ENCODE peak calls at places on chromosomes 12 and 14, in five cellular contexts. Q, L, M, B and Z are unnamed samples.

GRCh38 chr14:100634026-100634425 is 46.8 kb upstream of the BEGAIN start:
- DNase-seq in M (no peak), Q (no peak), L (no peak), B (no peak), Z (no peak)

GRCh38 chr12:7797698-7798398 is 8.6 kb downstream of the NANOG start:
- DNase-seq in L (no peak), B (no peak), Q (no peak), M (no peak), Z (no peak)

GRCh38 chr12:10251669-10252068 is 39.0 kb downstream of the GABARAPL1 start:
- DNase-seq in Q (no peak), M (no peak), B (no peak), L (no peak), Z (no peak)

GRCh38 chr12:4272014-4272975 is 1.3 kb upstream of the CCND2 start:
- DNase-seq in L (peak; percentile 74), B (peak; percentile 56), M (no peak), Q (no peak), Z (peak; percentile 65)

GRCh38 chr12:93841671-93842070 is 164.5 kb downstream of the CRADD start:
- DNase-seq in Q (no peak), B (no peak), L (no peak), M (no peak), Z (no peak)

GRCh38 chr12:121214855-121215745 is 5.2 kb downstream of the P2RX4 start:
- DNase-seq in L (no peak), M (peak; percentile 38), Q (peak; percentile 75), B (peak; percentile 20), Z (no peak)

GRCh38 chr14:75361751-75362433 is 65.9 kb upstream of the JDP2 start:
- DNase-seq in M (no peak), Q (no peak), B (no peak), L (no peak), Z (no peak)

GRCh38 chr14:65352964-65353530 is 59.5 kb upstream of the FUT8 start:
- DNase-seq in M (no peak), B (no peak), Q (peak; percentile 51), L (no peak), Z (no peak)

GRCh38 chr12:7929069-7929792 is 6.8 kb downstream of the SLC2A3 start:
- DNase-seq in L (no peak), M (no peak), B (no peak), Q (no peak), Z (no peak)

GRCh38 chr14:68000516-68000915 is 180.9 kb downstream of the RAD51B start:
- DNase-seq in Q (no peak), M (no peak), L (no peak), B (no peak), Z (no peak)

GRCh38 chr14:76773188-76773885 is 12.1 kb downstream of the VASH1 start:
- DNase-seq in L (no peak), Q (no peak), M (peak; percentile 41), B (peak; percentile 68), Z (peak; percentile 69)

GRCh38 chr12:123801573-123802178 is 39.6 kb downstream of the DNAH10 start:
- DNase-seq in Q (peak; percentile 26), B (no peak), L (no peak), M (no peak), Z (no peak)

GRCh38 chr14:56181666-56182065 is 63.5 kb downstream of the PELI2 start:
- DNase-seq in B (no peak), M (no peak), L (no peak), Q (no peak), Z (no peak)

GRCh38 chr14:99731536-99732435 is 47.7 kb downstream of the CYP46A1 start:
- DNase-seq in M (no peak), L (no peak), B (no peak), Q (no peak), Z (no peak)

GRCh38 chr14:60188115-60188514 is 22.9 kb upstream of the DHRS7 start:
- DNase-seq in L (no peak), B (no peak), Q (no peak), M (no peak), Z (no peak)

GRCh38 chr12:49720214-49720613 is 13.0 kb upstream of the FMNL3 start:
- DNase-seq in M (peak; percentile 52), B (no peak), L (no peak), Q (no peak), Z (no peak)

GRCh38 chr12:31021809-31022492 is 51.7 kb upstream of the DDX11 start:
- DNase-seq in M (no peak), L (no peak), B (no peak), Q (no peak), Z (no peak)

GRCh38 chr12:116958402-116959197 is 47.9 kb downstream of the FBXW8 start:
- DNase-seq in Q (no peak), M (no peak), L (no peak), B (no peak), Z (no peak)

GRCh38 chr12:15443611-15444010 is 121.3 kb downstream of the PTPRO start:
- DNase-seq in L (no peak), B (no peak), M (no peak), Q (no peak), Z (no peak)

GRCh38 chr14:61555056-61555838 is 140.1 kb upstream of the HIF1A start:
- DNase-seq in L (no peak), B (no peak), Q (no peak), M (no peak), Z (no peak)

GRCh38 chr14:70624972-70625371 is 16.7 kb upstream of the TTC9 start:
- DNase-seq in Q (no peak), L (no peak), M (no peak), B (no peak), Z (no peak)

GRCh38 chr14:94864421-94865195 is 94.7 kb upstream of the GSC start:
- DNase-seq in B (no peak), L (no peak), M (no peak), Q (no peak), Z (no peak)

GRCh38 chr12:123602651-123603195 is 824 bp downstream of the DDX55 start:
- DNase-seq in B (no peak), M (no peak), Q (no peak), L (no peak), Z (no peak)

GRCh38 chr12:50732591-50732990 is 31.3 kb upstream of the ATF1 start:
- DNase-seq in Q (peak; percentile 3), L (no peak), M (no peak), B (no peak), Z (no peak)

DNA sequence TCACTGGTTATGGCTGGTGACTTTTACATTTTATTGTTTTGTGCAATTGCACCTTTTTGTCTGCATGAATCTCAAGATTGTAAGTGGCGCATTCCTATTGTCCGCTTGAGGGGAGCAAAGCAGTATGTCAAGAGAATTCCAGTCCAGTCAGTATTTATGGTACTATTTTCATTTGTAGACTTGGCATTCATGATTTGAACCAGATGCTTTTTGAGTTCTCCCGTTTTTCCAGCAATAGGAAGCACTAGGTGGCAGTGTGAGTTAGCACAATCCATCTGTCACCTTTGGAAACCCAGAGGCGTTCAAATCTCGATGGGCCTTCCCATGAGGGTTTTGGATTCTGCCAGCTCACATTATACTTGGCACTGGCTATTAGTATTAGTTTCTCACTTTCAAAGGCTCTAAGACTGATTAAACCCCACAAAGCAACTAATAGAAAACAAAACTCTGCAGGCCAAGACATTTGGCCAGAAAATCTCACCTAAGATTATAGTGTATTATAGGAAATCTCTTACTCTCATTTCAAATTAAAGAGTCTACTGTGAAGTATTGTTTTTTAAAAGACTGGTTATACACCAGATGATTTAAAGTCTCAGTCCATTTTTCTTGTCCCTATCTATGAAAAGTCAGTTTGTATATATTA is 2.2 kb downstream of the DACT1 start:
- DNase-seq in M (peak; percentile 15), B (no peak), Q (peak; percentile 62), L (peak; percentile 36), Z (peak; percentile 78)
- TF ChIP-seq ZBTB33 in M (no peak), B (no peak), Q (no peak), L (no peak), Z (no peak)

DNA sequence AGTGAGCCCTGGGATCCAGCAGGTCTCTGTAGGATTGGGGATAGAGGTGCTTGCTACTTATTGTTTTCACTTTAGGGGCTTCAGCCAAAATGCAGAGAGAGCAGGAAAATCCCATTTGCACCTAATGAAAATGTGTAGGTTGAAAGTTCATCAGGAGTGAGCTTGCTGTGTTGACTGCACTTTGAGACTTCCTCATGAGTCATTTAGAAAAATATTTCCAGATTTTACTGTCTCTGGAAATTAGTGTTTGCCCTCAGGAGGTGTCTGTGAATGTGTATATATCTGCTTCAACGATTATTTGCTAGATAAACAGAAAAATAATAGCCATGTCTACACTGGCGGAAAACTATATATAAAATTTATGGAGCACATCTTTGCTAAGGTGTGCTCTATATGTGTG is 159.3 kb downstream of the CAND1 start:
- DNase-seq in M (peak; percentile 24), L (no peak), B (no peak), Q (no peak), Z (no peak)
- TF ChIP-seq ZBTB33 in M (no peak), L (no peak), B (no peak), Q (no peak), Z (no peak)

DNA sequence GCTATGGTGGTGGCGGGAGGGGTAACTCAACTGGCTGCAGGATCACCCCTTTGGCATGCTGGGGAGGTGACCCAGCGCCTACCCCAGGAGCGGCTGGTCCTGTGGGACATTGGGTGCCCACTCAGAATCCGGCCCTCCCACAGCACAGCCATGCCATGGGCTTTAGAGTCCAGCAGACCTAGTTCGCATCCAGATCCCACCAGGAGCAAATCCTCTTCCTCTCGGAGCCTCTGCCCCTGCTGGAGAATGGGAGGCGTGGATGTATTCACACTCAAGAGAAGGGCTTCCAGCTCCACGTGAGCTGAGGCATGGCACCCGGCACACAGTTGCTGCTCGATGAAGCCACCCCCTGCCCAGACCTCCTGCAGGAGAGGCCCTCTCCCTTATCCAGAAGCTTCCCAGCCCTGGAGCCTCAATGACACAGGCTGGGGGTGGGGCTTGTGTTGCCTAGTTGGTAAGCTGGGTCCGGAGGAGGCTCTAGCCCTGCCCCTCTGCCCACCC is 17.7 kb downstream of the FAM222A start:
- DNase-seq in L (no peak), M (no peak), B (no peak), Q (no peak), Z (peak; percentile 45)
- TF ChIP-seq ZBTB33 in L (no peak), M (no peak), B (no peak), Q (no peak), Z (no peak)

GRCh38 chr14:20422886-20423285 is 9.6 kb upstream of the TEP1 start:
- DNase-seq in Q (no peak), L (no peak), M (no peak), B (no peak), Z (no peak)

GRCh38 chr14:20427231-20428009 is 8.5 kb downstream of the KLHL33 start:
- DNase-seq in Q (peak; percentile 13), L (peak; percentile 71), M (peak; percentile 68), B (peak; percentile 34), Z (no peak)

GRCh38 chr14:20428010-20428365 is 8.0 kb downstream of the KLHL33 start:
- DNase-seq in Q (no peak), L (no peak), B (no peak), M (no peak), Z (no peak)

GRCh38 chr14:20429801-20430669 is 5.9 kb downstream of the KLHL33 start:
- DNase-seq in B (peak; percentile 47), M (peak; percentile 30), L (no peak), Q (no peak), Z (no peak)

GRCh38 chr14:20428802-20429201 is 7.2 kb downstream of the KLHL33 start:
- DNase-seq in Q (no peak), B (no peak), L (no peak), M (no peak), Z (no peak)
- TF ChIP-seq ZBTB33 in Q (no peak), B (no peak), L (no peak), M (no peak), Z (no peak)

GRCh38 chr14:103104654-103105511 is 10.4 kb downstream of the EXOC3L4 start:
- DNase-seq in B (peak; percentile 71), M (no peak), L (no peak), Q (no peak), Z (peak; percentile 91)
- TF ChIP-seq ZBTB33 in B (no peak), M (peak; percentile 28), L (no peak), Q (no peak), Z (no peak)